ENCODE peak calls at places on chromosomes 3 and 15, in nine cellular contexts. One of them, this sample, is unnamed.

GRCh38 chr3:175075269-175075668 is 216.1 kb downstream of the NAALADL2 start:
- DNase-seq in RWPE1: no peak
- DNase-seq in adrenal gland: no peak
- DNase-seq in activated CD4-positive, alpha-beta T cell treated with anti-CD3 and anti-CD28 coated beads for 4 hours: no peak
- DNase-seq in A172: peak; percentile 9
- DNase-seq in neuronal stem cell: no peak
- DNase-seq in B cell: no peak
- DNase-seq in astrocyte of the spinal cord: peak; percentile 18
- DNase-seq in stimulated activated CD4-positive, alpha-beta T cell treated with anti-CD3 and anti-CD28 coated beads, TNF-alpha, amount 100 ng/mL, for 4 hours: no peak
- DNase-seq in this sample: no peak

GRCh38 chr3:190131329-190131728 is 10.6 kb upstream of the P3H2 start:
- DNase-seq in neuronal stem cell: no peak
- DNase-seq in activated CD4-positive, alpha-beta T cell treated with anti-CD3 and anti-CD28 coated beads for 4 hours: no peak
- DNase-seq in stimulated activated CD4-positive, alpha-beta T cell treated with anti-CD3 and anti-CD28 coated beads, TNF-alpha, amount 100 ng/mL, for 4 hours: no peak
- DNase-seq in adrenal gland: peak; percentile 37
- DNase-seq in B cell: no peak
- DNase-seq in A172: peak; percentile 45
- DNase-seq in RWPE1: peak; percentile 65
- DNase-seq in astrocyte of the spinal cord: peak; percentile 75
- DNase-seq in this sample: no peak

GRCh38 chr3:182136008-182136910 is 424.5 kb downstream of the SOX2 start:
- DNase-seq in A172: no peak
- DNase-seq in stimulated activated CD4-positive, alpha-beta T cell treated with anti-CD3 and anti-CD28 coated beads, TNF-alpha, amount 100 ng/mL, for 4 hours: no peak
- DNase-seq in B cell: no peak
- DNase-seq in activated CD4-positive, alpha-beta T cell treated with anti-CD3 and anti-CD28 coated beads for 4 hours: no peak
- DNase-seq in RWPE1: no peak
- DNase-seq in astrocyte of the spinal cord: no peak
- DNase-seq in adrenal gland: no peak
- DNase-seq in neuronal stem cell: no peak
- DNase-seq in this sample: no peak

GRCh38 chr3:195522254-195523023 is 20.7 kb downstream of the PPP1R2 start:
- DNase-seq in neuronal stem cell: peak; percentile 26
- DNase-seq in B cell: peak; percentile 62
- DNase-seq in RWPE1: peak; percentile 54
- DNase-seq in A172: peak; percentile 61
- DNase-seq in astrocyte of the spinal cord: peak; percentile 30
- DNase-seq in adrenal gland: no peak
- DNase-seq in activated CD4-positive, alpha-beta T cell treated with anti-CD3 and anti-CD28 coated beads for 4 hours: peak; percentile 52
- DNase-seq in stimulated activated CD4-positive, alpha-beta T cell treated with anti-CD3 and anti-CD28 coated beads, TNF-alpha, amount 100 ng/mL, for 4 hours: no peak
- DNase-seq in this sample: peak; percentile 51

GRCh38 chr3:193190387-193190786 is 50.6 kb upstream of the PLAAT1 start:
- DNase-seq in B cell: peak; percentile 2
- DNase-seq in activated CD4-positive, alpha-beta T cell treated with anti-CD3 and anti-CD28 coated beads for 4 hours: no peak
- DNase-seq in A172: peak; percentile 16
- DNase-seq in adrenal gland: peak; percentile 40
- DNase-seq in astrocyte of the spinal cord: peak; percentile 21
- DNase-seq in RWPE1: no peak
- DNase-seq in neuronal stem cell: peak; percentile 52
- DNase-seq in stimulated activated CD4-positive, alpha-beta T cell treated with anti-CD3 and anti-CD28 coated beads, TNF-alpha, amount 100 ng/mL, for 4 hours: no peak
- DNase-seq in this sample: peak; percentile 21

GRCh38 chr15:73632670-73633058 is 525 bp downstream of the NPTN start:
- DNase-seq in adrenal gland: peak; percentile 43
- DNase-seq in B cell: no peak
- DNase-seq in activated CD4-positive, alpha-beta T cell treated with anti-CD3 and anti-CD28 coated beads for 4 hours: no peak
- DNase-seq in astrocyte of the spinal cord: no peak
- DNase-seq in RWPE1: no peak
- DNase-seq in neuronal stem cell: peak; percentile 27
- DNase-seq in A172: no peak
- DNase-seq in stimulated activated CD4-positive, alpha-beta T cell treated with anti-CD3 and anti-CD28 coated beads, TNF-alpha, amount 100 ng/mL, for 4 hours: peak; percentile 5
- DNase-seq in this sample: no peak

GRCh38 chr3:120462409-120462959 is 11.7 kb upstream of the FSTL1 start:
- DNase-seq in B cell: no peak
- DNase-seq in RWPE1: no peak
- DNase-seq in adrenal gland: no peak
- DNase-seq in stimulated activated CD4-positive, alpha-beta T cell treated with anti-CD3 and anti-CD28 coated beads, TNF-alpha, amount 100 ng/mL, for 4 hours: no peak
- DNase-seq in activated CD4-positive, alpha-beta T cell treated with anti-CD3 and anti-CD28 coated beads for 4 hours: no peak
- DNase-seq in neuronal stem cell: no peak
- DNase-seq in A172: no peak
- DNase-seq in astrocyte of the spinal cord: no peak
- DNase-seq in this sample: no peak

GRCh38 chr15:39273805-39274411 is 307.0 kb upstream of the THBS1 start:
- DNase-seq in RWPE1: no peak
- DNase-seq in neuronal stem cell: no peak
- DNase-seq in astrocyte of the spinal cord: peak; percentile 62
- DNase-seq in stimulated activated CD4-positive, alpha-beta T cell treated with anti-CD3 and anti-CD28 coated beads, TNF-alpha, amount 100 ng/mL, for 4 hours: no peak
- DNase-seq in adrenal gland: peak; percentile 31
- DNase-seq in A172: no peak
- DNase-seq in B cell: no peak
- DNase-seq in activated CD4-positive, alpha-beta T cell treated with anti-CD3 and anti-CD28 coated beads for 4 hours: no peak
- DNase-seq in this sample: no peak

GRCh38 chr15:98853593-98854420 is 153.8 kb downstream of the PGPEP1L start:
- DNase-seq in astrocyte of the spinal cord: peak; percentile 43
- DNase-seq in A172: peak; percentile 25
- DNase-seq in stimulated activated CD4-positive, alpha-beta T cell treated with anti-CD3 and anti-CD28 coated beads, TNF-alpha, amount 100 ng/mL, for 4 hours: no peak
- DNase-seq in activated CD4-positive, alpha-beta T cell treated with anti-CD3 and anti-CD28 coated beads for 4 hours: no peak
- DNase-seq in B cell: no peak
- DNase-seq in RWPE1: no peak
- DNase-seq in adrenal gland: no peak
- DNase-seq in neuronal stem cell: no peak
- DNase-seq in this sample: no peak

GRCh38 chr3:149223461-149223820 is 1.8 kb upstream of the CP start:
- DNase-seq in A172: no peak
- DNase-seq in stimulated activated CD4-positive, alpha-beta T cell treated with anti-CD3 and anti-CD28 coated beads, TNF-alpha, amount 100 ng/mL, for 4 hours: no peak
- DNase-seq in adrenal gland: no peak
- DNase-seq in astrocyte of the spinal cord: no peak
- DNase-seq in RWPE1: no peak
- DNase-seq in activated CD4-positive, alpha-beta T cell treated with anti-CD3 and anti-CD28 coated beads for 4 hours: no peak
- DNase-seq in B cell: no peak
- DNase-seq in neuronal stem cell: no peak
- DNase-seq in this sample: no peak

GRCh38 chr3:143476965-143477640 is 357.5 kb downstream of the CHST2 start:
- DNase-seq in stimulated activated CD4-positive, alpha-beta T cell treated with anti-CD3 and anti-CD28 coated beads, TNF-alpha, amount 100 ng/mL, for 4 hours: no peak
- DNase-seq in A172: no peak
- DNase-seq in RWPE1: no peak
- DNase-seq in astrocyte of the spinal cord: no peak
- DNase-seq in neuronal stem cell: no peak
- DNase-seq in adrenal gland: no peak
- DNase-seq in B cell: no peak
- DNase-seq in activated CD4-positive, alpha-beta T cell treated with anti-CD3 and anti-CD28 coated beads for 4 hours: no peak
- DNase-seq in this sample: no peak

GRCh38 chr3:148873928-148874326 is 8.8 kb downstream of the CPA3 start:
- DNase-seq in A172: no peak
- DNase-seq in RWPE1: no peak
- DNase-seq in activated CD4-positive, alpha-beta T cell treated with anti-CD3 and anti-CD28 coated beads for 4 hours: no peak
- DNase-seq in adrenal gland: no peak
- DNase-seq in neuronal stem cell: no peak
- DNase-seq in B cell: no peak
- DNase-seq in stimulated activated CD4-positive, alpha-beta T cell treated with anti-CD3 and anti-CD28 coated beads, TNF-alpha, amount 100 ng/mL, for 4 hours: no peak
- DNase-seq in astrocyte of the spinal cord: no peak
- DNase-seq in this sample: no peak

GRCh38 chr3:56788506-56788905 is 13.2 kb downstream of the ARHGEF3 start:
- DNase-seq in adrenal gland: peak; percentile 19
- DNase-seq in A172: no peak
- DNase-seq in RWPE1: no peak
- DNase-seq in neuronal stem cell: no peak
- DNase-seq in stimulated activated CD4-positive, alpha-beta T cell treated with anti-CD3 and anti-CD28 coated beads, TNF-alpha, amount 100 ng/mL, for 4 hours: no peak
- DNase-seq in astrocyte of the spinal cord: no peak
- DNase-seq in activated CD4-positive, alpha-beta T cell treated with anti-CD3 and anti-CD28 coated beads for 4 hours: no peak
- DNase-seq in B cell: no peak
- DNase-seq in this sample: no peak

GRCh38 chr3:197854596-197855343 is 63.7 kb downstream of the LRCH3 start:
- DNase-seq in adrenal gland: no peak
- DNase-seq in RWPE1: peak; percentile 92
- DNase-seq in astrocyte of the spinal cord: peak; percentile 98
- DNase-seq in neuronal stem cell: no peak
- DNase-seq in stimulated activated CD4-positive, alpha-beta T cell treated with anti-CD3 and anti-CD28 coated beads, TNF-alpha, amount 100 ng/mL, for 4 hours: no peak
- DNase-seq in B cell: no peak
- DNase-seq in activated CD4-positive, alpha-beta T cell treated with anti-CD3 and anti-CD28 coated beads for 4 hours: no peak
- DNase-seq in A172: peak; percentile 96
- DNase-seq in this sample: peak; percentile 86

GRCh38 chr3:123334056-123334455 is 114.8 kb downstream of the ADCY5 start:
- DNase-seq in activated CD4-positive, alpha-beta T cell treated with anti-CD3 and anti-CD28 coated beads for 4 hours: no peak
- DNase-seq in astrocyte of the spinal cord: no peak
- DNase-seq in neuronal stem cell: no peak
- DNase-seq in RWPE1: no peak
- DNase-seq in A172: no peak
- DNase-seq in stimulated activated CD4-positive, alpha-beta T cell treated with anti-CD3 and anti-CD28 coated beads, TNF-alpha, amount 100 ng/mL, for 4 hours: no peak
- DNase-seq in B cell: no peak
- DNase-seq in adrenal gland: no peak
- DNase-seq in this sample: no peak

GRCh38 chr3:149258298-149258697 is 36.7 kb upstream of the CP start:
- DNase-seq in RWPE1: no peak
- DNase-seq in astrocyte of the spinal cord: no peak
- DNase-seq in activated CD4-positive, alpha-beta T cell treated with anti-CD3 and anti-CD28 coated beads for 4 hours: no peak
- DNase-seq in A172: no peak
- DNase-seq in neuronal stem cell: no peak
- DNase-seq in adrenal gland: peak; percentile 50
- DNase-seq in stimulated activated CD4-positive, alpha-beta T cell treated with anti-CD3 and anti-CD28 coated beads, TNF-alpha, amount 100 ng/mL, for 4 hours: no peak
- DNase-seq in B cell: no peak
- DNase-seq in this sample: no peak

GRCh38 chr3:172751188-172751571 is 654 bp downstream of the ECT2 start:
- DNase-seq in adrenal gland: no peak
- DNase-seq in A172: peak; percentile 38
- DNase-seq in RWPE1: peak; percentile 30
- DNase-seq in activated CD4-positive, alpha-beta T cell treated with anti-CD3 and anti-CD28 coated beads for 4 hours: no peak
- DNase-seq in stimulated activated CD4-positive, alpha-beta T cell treated with anti-CD3 and anti-CD28 coated beads, TNF-alpha, amount 100 ng/mL, for 4 hours: no peak
- DNase-seq in neuronal stem cell: no peak
- DNase-seq in astrocyte of the spinal cord: peak; percentile 45
- DNase-seq in B cell: no peak
- DNase-seq in this sample: no peak

GRCh38 chr3:128285042-128285924 is 132.0 kb downstream of the EEFSEC start:
- DNase-seq in A172: no peak
- DNase-seq in astrocyte of the spinal cord: no peak
- DNase-seq in neuronal stem cell: no peak
- DNase-seq in activated CD4-positive, alpha-beta T cell treated with anti-CD3 and anti-CD28 coated beads for 4 hours: no peak
- DNase-seq in stimulated activated CD4-positive, alpha-beta T cell treated with anti-CD3 and anti-CD28 coated beads, TNF-alpha, amount 100 ng/mL, for 4 hours: no peak
- DNase-seq in adrenal gland: peak; percentile 3
- DNase-seq in RWPE1: no peak
- DNase-seq in B cell: no peak
- DNase-seq in this sample: no peak

GRCh38 chr3:151351216-151351615 is 21.9 kb upstream of the P2RY13 start:
- DNase-seq in A172: no peak
- DNase-seq in adrenal gland: no peak
- DNase-seq in stimulated activated CD4-positive, alpha-beta T cell treated with anti-CD3 and anti-CD28 coated beads, TNF-alpha, amount 100 ng/mL, for 4 hours: no peak
- DNase-seq in activated CD4-positive, alpha-beta T cell treated with anti-CD3 and anti-CD28 coated beads for 4 hours: no peak
- DNase-seq in B cell: no peak
- DNase-seq in neuronal stem cell: no peak
- DNase-seq in astrocyte of the spinal cord: no peak
- DNase-seq in RWPE1: no peak
- DNase-seq in this sample: no peak

GRCh38 chr15:91208366-91208765 is 108.3 kb downstream of the SV2B start:
- DNase-seq in stimulated activated CD4-positive, alpha-beta T cell treated with anti-CD3 and anti-CD28 coated beads, TNF-alpha, amount 100 ng/mL, for 4 hours: no peak
- DNase-seq in neuronal stem cell: no peak
- DNase-seq in B cell: no peak
- DNase-seq in astrocyte of the spinal cord: no peak
- DNase-seq in adrenal gland: no peak
- DNase-seq in activated CD4-positive, alpha-beta T cell treated with anti-CD3 and anti-CD28 coated beads for 4 hours: no peak
- DNase-seq in RWPE1: no peak
- DNase-seq in A172: no peak
- DNase-seq in this sample: no peak

GRCh38 chr3:11626084-11626463 is 17.6 kb downstream of the VGLL4 start:
- DNase-seq in adrenal gland: no peak
- DNase-seq in neuronal stem cell: no peak
- DNase-seq in stimulated activated CD4-positive, alpha-beta T cell treated with anti-CD3 and anti-CD28 coated beads, TNF-alpha, amount 100 ng/mL, for 4 hours: no peak
- DNase-seq in B cell: no peak
- DNase-seq in A172: no peak
- DNase-seq in astrocyte of the spinal cord: no peak
- DNase-seq in RWPE1: no peak
- DNase-seq in activated CD4-positive, alpha-beta T cell treated with anti-CD3 and anti-CD28 coated beads for 4 hours: peak; percentile 16
- DNase-seq in this sample: no peak

GRCh38 chr15:83514584-83514983 is 67.4 kb downstream of the SH3GL3 start:
- DNase-seq in A172: no peak
- DNase-seq in adrenal gland: no peak
- DNase-seq in astrocyte of the spinal cord: no peak
- DNase-seq in activated CD4-positive, alpha-beta T cell treated with anti-CD3 and anti-CD28 coated beads for 4 hours: no peak
- DNase-seq in RWPE1: no peak
- DNase-seq in neuronal stem cell: no peak
- DNase-seq in B cell: no peak
- DNase-seq in stimulated activated CD4-positive, alpha-beta T cell treated with anti-CD3 and anti-CD28 coated beads, TNF-alpha, amount 100 ng/mL, for 4 hours: no peak
- DNase-seq in this sample: no peak

GRCh38 chr15:92886229-92886628 is 13.9 kb upstream of the CHD2 start:
- DNase-seq in activated CD4-positive, alpha-beta T cell treated with anti-CD3 and anti-CD28 coated beads for 4 hours: no peak
- DNase-seq in RWPE1: no peak
- DNase-seq in A172: peak; percentile 33
- DNase-seq in astrocyte of the spinal cord: peak; percentile 32
- DNase-seq in B cell: no peak
- DNase-seq in stimulated activated CD4-positive, alpha-beta T cell treated with anti-CD3 and anti-CD28 coated beads, TNF-alpha, amount 100 ng/mL, for 4 hours: no peak
- DNase-seq in adrenal gland: no peak
- DNase-seq in neuronal stem cell: no peak
- DNase-seq in this sample: no peak

GRCh38 chr3:123791417-123791816 is 92.7 kb downstream of the MYLK start:
- DNase-seq in RWPE1: no peak
- DNase-seq in stimulated activated CD4-positive, alpha-beta T cell treated with anti-CD3 and anti-CD28 coated beads, TNF-alpha, amount 100 ng/mL, for 4 hours: no peak
- DNase-seq in A172: peak; percentile 41
- DNase-seq in astrocyte of the spinal cord: peak; percentile 85
- DNase-seq in B cell: no peak
- DNase-seq in activated CD4-positive, alpha-beta T cell treated with anti-CD3 and anti-CD28 coated beads for 4 hours: no peak
- DNase-seq in neuronal stem cell: no peak
- DNase-seq in adrenal gland: no peak
- DNase-seq in this sample: no peak

GRCh38 chr3:191387441-191388077 is 57.2 kb upstream of the UTS2B start:
- DNase-seq in RWPE1: no peak
- DNase-seq in neuronal stem cell: no peak
- DNase-seq in astrocyte of the spinal cord: peak; percentile 27
- DNase-seq in stimulated activated CD4-positive, alpha-beta T cell treated with anti-CD3 and anti-CD28 coated beads, TNF-alpha, amount 100 ng/mL, for 4 hours: no peak
- DNase-seq in B cell: no peak
- DNase-seq in A172: no peak
- DNase-seq in activated CD4-positive, alpha-beta T cell treated with anti-CD3 and anti-CD28 coated beads for 4 hours: no peak
- DNase-seq in adrenal gland: no peak
- DNase-seq in this sample: no peak

GRCh38 chr3:129259612-129260477 is 10.4 kb downstream of the COPG1 start:
- DNase-seq in neuronal stem cell: no peak
- DNase-seq in adrenal gland: no peak
- DNase-seq in activated CD4-positive, alpha-beta T cell treated with anti-CD3 and anti-CD28 coated beads for 4 hours: no peak
- DNase-seq in astrocyte of the spinal cord: no peak
- DNase-seq in RWPE1: no peak
- DNase-seq in A172: no peak
- DNase-seq in stimulated activated CD4-positive, alpha-beta T cell treated with anti-CD3 and anti-CD28 coated beads, TNF-alpha, amount 100 ng/mL, for 4 hours: no peak
- DNase-seq in B cell: no peak
- DNase-seq in this sample: no peak

GRCh38 chr3:43688245-43688650 is 2.5 kb upstream of the ABHD5 start:
- DNase-seq in astrocyte of the spinal cord: no peak
- DNase-seq in activated CD4-positive, alpha-beta T cell treated with anti-CD3 and anti-CD28 coated beads for 4 hours: no peak
- DNase-seq in neuronal stem cell: no peak
- DNase-seq in adrenal gland: no peak
- DNase-seq in A172: no peak
- DNase-seq in RWPE1: no peak
- DNase-seq in B cell: no peak
- DNase-seq in stimulated activated CD4-positive, alpha-beta T cell treated with anti-CD3 and anti-CD28 coated beads, TNF-alpha, amount 100 ng/mL, for 4 hours: no peak
- DNase-seq in this sample: no peak

GRCh38 chr15:42832577-42832976 is 88.0 kb downstream of the TTBK2 start:
- DNase-seq in B cell: no peak
- DNase-seq in stimulated activated CD4-positive, alpha-beta T cell treated with anti-CD3 and anti-CD28 coated beads, TNF-alpha, amount 100 ng/mL, for 4 hours: no peak
- DNase-seq in RWPE1: peak; percentile 95
- DNase-seq in activated CD4-positive, alpha-beta T cell treated with anti-CD3 and anti-CD28 coated beads for 4 hours: no peak
- DNase-seq in astrocyte of the spinal cord: peak; percentile 64
- DNase-seq in A172: peak; percentile 72
- DNase-seq in neuronal stem cell: no peak
- DNase-seq in adrenal gland: no peak
- DNase-seq in this sample: peak; percentile 71

GRCh38 chr15:46921906-46922305 is 795.4 kb upstream of the SEMA6D start:
- DNase-seq in B cell: no peak
- DNase-seq in adrenal gland: no peak
- DNase-seq in stimulated activated CD4-positive, alpha-beta T cell treated with anti-CD3 and anti-CD28 coated beads, TNF-alpha, amount 100 ng/mL, for 4 hours: no peak
- DNase-seq in activated CD4-positive, alpha-beta T cell treated with anti-CD3 and anti-CD28 coated beads for 4 hours: no peak
- DNase-seq in astrocyte of the spinal cord: no peak
- DNase-seq in RWPE1: no peak
- DNase-seq in neuronal stem cell: no peak
- DNase-seq in A172: no peak
- DNase-seq in this sample: no peak

GRCh38 chr15:90598053-90598577 is 68.4 kb downstream of the CRTC3 start:
- DNase-seq in A172: peak; percentile 14
- DNase-seq in neuronal stem cell: no peak
- DNase-seq in B cell: peak; percentile 27
- DNase-seq in stimulated activated CD4-positive, alpha-beta T cell treated with anti-CD3 and anti-CD28 coated beads, TNF-alpha, amount 100 ng/mL, for 4 hours: no peak
- DNase-seq in astrocyte of the spinal cord: no peak
- DNase-seq in RWPE1: no peak
- DNase-seq in activated CD4-positive, alpha-beta T cell treated with anti-CD3 and anti-CD28 coated beads for 4 hours: no peak
- DNase-seq in adrenal gland: peak; percentile 55
- DNase-seq in this sample: no peak

GRCh38 chr15:50953302-50953701 is 44.8 kb downstream of the AP4E1 start:
- DNase-seq in RWPE1: no peak
- DNase-seq in B cell: no peak
- DNase-seq in neuronal stem cell: no peak
- DNase-seq in astrocyte of the spinal cord: peak; percentile 16
- DNase-seq in activated CD4-positive, alpha-beta T cell treated with anti-CD3 and anti-CD28 coated beads for 4 hours: no peak
- DNase-seq in stimulated activated CD4-positive, alpha-beta T cell treated with anti-CD3 and anti-CD28 coated beads, TNF-alpha, amount 100 ng/mL, for 4 hours: no peak
- DNase-seq in adrenal gland: no peak
- DNase-seq in A172: no peak
- DNase-seq in this sample: no peak